ENCODE peak calls at places on chromosome 20, in seven cellular contexts. T, F, S, V, H, U and X are unnamed samples.

GRCh38 chr20:13690948-13691347 is 52.2 kb upstream of the TASP1 start:
- DNase-seq in T (no peak), F (no peak), S (no peak), V (no peak), H (no peak), U (no peak), X (no peak)

GRCh38 chr20:58459058-58459743 is 56.0 kb downstream of the APCDD1L start:
- DNase-seq in T (no peak), F (no peak), S (no peak), V (no peak), H (no peak), U (no peak), X (no peak)

GRCh38 chr20:54005524-54005923 is 64.9 kb downstream of the BCAS1 start:
- DNase-seq in T (no peak), F (no peak), S (no peak), V (no peak), H (no peak), U (no peak), X (no peak)

GRCh38 chr20:41011551-41012067 is 17.0 kb upstream of the TOP1 start:
- DNase-seq in T (no peak), F (no peak), S (no peak), V (no peak), H (peak), U (no peak), X (no peak)

GRCh38 chr20:49513009-49513408 is 30.5 kb upstream of the KCNB1 start:
- DNase-seq in T (no peak), F (no peak), S (no peak), V (no peak), H (no peak), U (no peak), X (no peak)

GRCh38 chr20:38833857-38834164 is 28.3 kb downstream of the PPP1R16B start:
- DNase-seq in T (no peak), F (no peak), S (no peak), V (no peak), H (peak), U (no peak), X (no peak)

GRCh38 chr20:17568045-17568788 is 1.7 kb upstream of the DSTN start:
- DNase-seq in T (no peak), F (no peak), S (no peak), V (no peak), H (peak), U (no peak), X (no peak)

GRCh38 chr20:2757969-2758368 is 42.5 kb downstream of the CPXM1 start:
- DNase-seq in T (no peak), F (no peak), S (no peak), V (no peak), H (no peak), U (no peak), X (no peak)

GRCh38 chr20:42986143-42986773 is 203.4 kb downstream of the PTPRT start:
- DNase-seq in T (no peak), F (no peak), S (no peak), V (no peak), H (no peak), U (no peak), X (no peak)

GRCh38 chr20:4952229-4952628 is 49.1 kb downstream of the SLC23A2 start:
- DNase-seq in T (no peak), F (no peak), S (no peak), V (no peak), H (no peak), U (no peak), X (no peak)